ENCODE peak calls at places on chromosome 13, in five cellular contexts. One of them, this sample, is unnamed.
A peak's percentile ranks its signal among the peaks of the same experiment; 100 is the strongest.

GRCh38 chr13:72804301-72804700 is 22.4 kb downstream of the PIBF1 start:
- DNase-seq in hypothalamus: no peak
- DNase-seq in mucosa of gallbladder: no peak
- DNase-seq in activated CD8-positive, alpha-beta T cell treated with anti-CD3 and anti-CD28 coated beads for 36 hours: no peak
- DNase-seq in NCI-H2171: no peak
- DNase-seq in this sample: no peak

GRCh38 chr13:27791146-27791900 is 960 bp upstream of the GSX1 start:
- DNase-seq in hypothalamus: no peak
- DNase-seq in activated CD8-positive, alpha-beta T cell treated with anti-CD3 and anti-CD28 coated beads for 36 hours: no peak
- DNase-seq in mucosa of gallbladder: no peak
- DNase-seq in NCI-H2171: no peak
- DNase-seq in this sample: no peak

GRCh38 chr13:30880151-30880551 is 25.9 kb upstream of the MEDAG start:
- DNase-seq in hypothalamus: no peak
- DNase-seq in NCI-H2171: no peak
- DNase-seq in activated CD8-positive, alpha-beta T cell treated with anti-CD3 and anti-CD28 coated beads for 36 hours: no peak
- DNase-seq in mucosa of gallbladder: no peak
- DNase-seq in this sample: no peak

GRCh38 chr13:97057196-97057595 is 62.9 kb upstream of the OXGR1 start:
- DNase-seq in hypothalamus: no peak
- DNase-seq in NCI-H2171: no peak
- DNase-seq in mucosa of gallbladder: no peak
- DNase-seq in activated CD8-positive, alpha-beta T cell treated with anti-CD3 and anti-CD28 coated beads for 36 hours: no peak
- DNase-seq in this sample: no peak

GRCh38 chr13:103299079-103299478 is 232.9 kb upstream of the SLC10A2 start:
- DNase-seq in activated CD8-positive, alpha-beta T cell treated with anti-CD3 and anti-CD28 coated beads for 36 hours: no peak
- DNase-seq in NCI-H2171: no peak
- DNase-seq in hypothalamus: no peak
- DNase-seq in mucosa of gallbladder: no peak
- DNase-seq in this sample: no peak

GRCh38 chr13:77338961-77339401 is 12.1 kb upstream of the MYCBP2 start:
- DNase-seq in activated CD8-positive, alpha-beta T cell treated with anti-CD3 and anti-CD28 coated beads for 36 hours: no peak
- DNase-seq in mucosa of gallbladder: no peak
- DNase-seq in hypothalamus: no peak
- DNase-seq in NCI-H2171: peak; percentile 41
- DNase-seq in this sample: no peak

GRCh38 chr13:64753606-64754005 is 2476.5 kb downstream of the PCDH9 start:
- DNase-seq in mucosa of gallbladder: no peak
- DNase-seq in NCI-H2171: no peak
- DNase-seq in activated CD8-positive, alpha-beta T cell treated with anti-CD3 and anti-CD28 coated beads for 36 hours: no peak
- DNase-seq in hypothalamus: no peak
- DNase-seq in this sample: no peak

GRCh38 chr13:20387441-20387971 is 138.2 kb downstream of the CRYL1 start:
- DNase-seq in NCI-H2171: no peak
- DNase-seq in activated CD8-positive, alpha-beta T cell treated with anti-CD3 and anti-CD28 coated beads for 36 hours: no peak
- DNase-seq in hypothalamus: no peak
- DNase-seq in mucosa of gallbladder: no peak
- DNase-seq in this sample: no peak

GRCh38 chr13:78680064-78680463 is 21.1 kb upstream of the OBI1 start:
- DNase-seq in activated CD8-positive, alpha-beta T cell treated with anti-CD3 and anti-CD28 coated beads for 36 hours: no peak
- DNase-seq in mucosa of gallbladder: no peak
- DNase-seq in NCI-H2171: peak; percentile 69
- DNase-seq in hypothalamus: no peak
- DNase-seq in this sample: peak; percentile 60

GRCh38 chr13:44972956-44973581 is 16.2 kb downstream of the NUFIP1 start:
- DNase-seq in activated CD8-positive, alpha-beta T cell treated with anti-CD3 and anti-CD28 coated beads for 36 hours: no peak
- DNase-seq in mucosa of gallbladder: no peak
- DNase-seq in hypothalamus: no peak
- DNase-seq in NCI-H2171: no peak
- DNase-seq in this sample: no peak

GRCh38 chr13:44322928-44323327 is 50.7 kb upstream of the SERP2 start:
- DNase-seq in NCI-H2171: no peak
- DNase-seq in activated CD8-positive, alpha-beta T cell treated with anti-CD3 and anti-CD28 coated beads for 36 hours: no peak
- DNase-seq in mucosa of gallbladder: no peak
- DNase-seq in hypothalamus: no peak
- DNase-seq in this sample: no peak

This sample was measured in NCI-H446.